ENCODE peak calls at places on chromosome 18, in eight cellular contexts. T is aorta, N is astrocyte of the spinal cord, M is OCI-LY7, S is endodermal cell, Z is GM12864, U is fibroblast of lung, Y is foreskin fibroblast. E is an unnamed sample.

GRCh38 chr18:34990571-34990970 is 50.6 kb upstream of the MAPRE2 start:
- DNase-seq in T (peak), N (peak), M (no peak), S (no peak), Z (no peak), U (peak), Y (peak), E (no peak)

GRCh38 chr18:28905509-28905908 is 728.6 kb upstream of the CDH2 start:
- DNase-seq in T (no peak), N (peak), M (no peak), S (no peak), Z (no peak), U (no peak), Y (peak), E (no peak)

GRCh38 chr18:79874553-79875530 is 76.6 kb downstream of the SLC66A2 start:
- DNase-seq in T (no peak), N (no peak), M (no peak), S (no peak), Z (no peak), U (no peak), Y (no peak), E (no peak)

GRCh38 chr18:74579704-74580103 is 18.0 kb upstream of the ZNF407 start:
- DNase-seq in T (no peak), N (no peak), M (no peak), S (peak), Z (no peak), U (no peak), Y (no peak), E (no peak)

GRCh38 chr18:8724452-8724851 is 19.1 kb downstream of the MTCL1 start:
- DNase-seq in T (no peak), N (no peak), M (no peak), S (peak), Z (no peak), U (no peak), Y (no peak), E (no peak)

GRCh38 chr18:79690586-79691482 is 11.2 kb downstream of the CTDP1 start:
- DNase-seq in T (peak), N (no peak), M (no peak), S (peak), Z (no peak), U (no peak), Y (no peak), E (no peak)

GRCh38 chr18:62586148-62586774 is 63.4 kb downstream of the ZCCHC2 start:
- DNase-seq in T (peak), N (peak), M (peak), S (peak), Z (peak), U (peak), Y (peak), E (peak)

GRCh38 chr18:35485852-35486251 is 11.9 kb downstream of the INO80C start:
- DNase-seq in T (no peak), N (no peak), M (no peak), S (no peak), Z (no peak), U (no peak), Y (no peak), E (no peak)

GRCh38 chr18:57434177-57434535 is 1.0 kb upstream of the ONECUT2 start:
- DNase-seq in T (no peak), N (no peak), M (no peak), S (peak), Z (no peak), U (no peak), Y (no peak), E (no peak)
- H3K4me3 ChIP-seq in T (peak), N (no peak), M (no peak), S (peak), Z (no peak), U (no peak), Y (no peak), E (peak)

DNA sequence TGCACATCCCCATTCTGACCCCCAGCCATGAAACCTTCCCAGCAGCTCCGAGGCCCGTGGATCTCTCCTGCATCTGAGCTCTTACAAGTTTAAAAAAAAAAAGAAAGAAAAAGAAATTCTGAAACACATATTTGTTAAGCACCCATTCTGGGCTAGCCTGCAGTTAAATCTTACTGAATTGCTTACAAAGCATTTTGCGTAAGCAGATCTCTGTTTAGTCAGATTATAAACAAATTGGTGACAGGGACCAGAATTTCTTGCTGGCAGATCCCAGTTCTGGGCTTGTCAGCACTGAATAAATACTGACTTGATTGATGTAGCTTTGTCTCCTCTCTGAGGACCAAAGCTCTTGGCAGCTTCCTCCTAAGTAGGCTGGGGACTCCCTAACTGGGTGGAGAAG is 160.8 kb downstream of the MIB1 start:
- DNase-seq in T (no peak), N (no peak), M (no peak), S (no peak), Z (no peak), U (peak), Y (no peak), E (no peak)
- H3K4me3 ChIP-seq in T (no peak), N (no peak), M (no peak), S (no peak), Z (no peak), U (no peak), Y (no peak), E (no peak)

DNA sequence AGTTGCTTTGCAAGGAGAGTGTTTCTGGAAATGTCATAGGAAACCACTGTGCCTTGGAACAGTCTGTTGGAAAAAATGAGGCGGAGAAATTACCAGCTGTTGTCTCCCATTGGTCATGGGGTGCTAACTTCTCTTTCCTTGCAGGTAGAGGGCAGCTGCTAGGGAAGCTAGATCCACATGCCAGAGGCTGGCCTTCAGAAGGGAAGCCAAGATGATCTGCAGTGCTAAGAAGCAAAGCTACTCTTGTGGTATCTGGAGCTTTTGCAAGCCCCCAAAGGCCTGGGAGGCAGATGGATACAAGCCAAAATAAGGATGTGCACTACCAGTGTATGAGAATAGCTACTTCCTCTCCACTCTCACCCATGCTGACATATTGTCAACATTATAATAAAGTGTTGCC is 34.9 kb upstream of the LAMA1 start:
- DNase-seq in T (no peak), N (no peak), M (no peak), S (no peak), Z (no peak), U (no peak), Y (no peak), E (no peak)
- H3K4me3 ChIP-seq in T (no peak), N (no peak), M (no peak), S (no peak), Z (no peak), U (no peak), Y (no peak), E (no peak)

DNA sequence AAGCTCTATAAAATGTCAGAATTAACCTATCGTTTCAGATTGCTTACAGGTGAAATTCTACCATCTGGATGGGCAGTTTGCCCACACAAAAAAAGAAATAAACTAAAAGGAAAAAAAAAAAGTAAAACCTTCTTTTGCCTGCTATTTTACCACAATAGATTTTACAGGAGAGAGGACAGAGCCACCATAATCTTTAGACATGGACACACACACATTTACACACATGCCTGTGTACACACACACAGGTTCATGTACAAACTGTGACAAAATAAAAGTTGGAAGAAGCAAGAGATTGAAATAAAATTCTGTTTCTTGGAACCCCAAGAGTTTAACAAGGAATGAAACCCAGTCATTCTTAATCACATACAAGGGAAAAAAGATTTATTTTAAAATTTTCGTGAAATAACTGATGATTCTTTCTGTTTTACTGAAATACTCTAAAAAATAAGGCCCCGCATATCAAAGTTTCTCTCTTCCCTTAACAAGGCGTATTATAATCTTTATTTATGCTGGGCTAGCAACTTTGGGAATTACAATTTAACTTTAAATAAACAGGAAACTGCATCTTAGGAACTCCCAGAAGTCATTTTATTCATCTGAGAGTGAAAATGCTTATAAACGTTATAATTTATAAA is 166.9 kb downstream of the TCF4 start:
- DNase-seq in T (no peak), N (no peak), M (no peak), S (no peak), Z (no peak), U (peak), Y (no peak), E (no peak)
- H3K4me3 ChIP-seq in T (no peak), N (no peak), M (peak), S (no peak), Z (no peak), U (peak), Y (peak), E (peak)

GRCh38 chr18:13465476-13465875 is 246.9 kb downstream of the LDLRAD4 start:
- DNase-seq in T (peak), N (no peak), M (peak), S (peak), Z (no peak), U (no peak), Y (no peak), E (no peak)
- H3K4me3 ChIP-seq in T (no peak), N (no peak), M (peak), S (no peak), Z (peak), U (no peak), Y (no peak), E (no peak)

DNA sequence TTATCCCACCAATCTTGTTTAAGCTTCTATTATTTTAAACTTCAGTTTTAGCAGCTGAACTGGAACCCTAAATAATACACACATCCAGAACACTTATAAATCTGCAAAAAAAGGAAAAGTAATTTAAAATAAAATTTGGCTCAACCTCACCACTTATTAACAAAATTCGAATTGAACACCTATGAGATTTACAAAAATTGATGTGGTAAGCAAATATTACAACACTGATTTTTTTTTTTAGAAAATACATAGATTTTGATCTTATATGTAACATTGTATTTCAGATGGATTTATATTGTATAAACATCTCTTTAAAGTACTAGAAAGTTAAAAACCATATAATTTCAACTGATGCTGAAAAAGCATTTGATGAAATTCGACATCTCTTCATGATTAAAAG is 81.3 kb upstream of the DYNAP start:
- DNase-seq in T (no peak), N (no peak), M (no peak), S (no peak), Z (no peak), U (no peak), Y (no peak), E (no peak)
- H3K4me3 ChIP-seq in T (no peak), N (no peak), M (no peak), S (no peak), Z (no peak), U (no peak), Y (no peak), E (no peak)

E was measured in BE2C.